ENCODE peak calls at places on chromosomes 1 and 21, in ten cellular contexts. One of them, this sample, is unnamed.

GRCh38 chr1:180026556-180026955 is 71.9 kb downstream of the CEP350 start:
- DNase-seq in uterus: no peak
- DNase-seq in A549: no peak
- DNase-seq in tibial nerve: no peak
- DNase-seq in heart left ventricle: no peak
- DNase-seq in GM12878: no peak
- DNase-seq in upper lobe of left lung: no peak
- DNase-seq in IMR-90: peak
- DNase-seq in ovary: no peak
- DNase-seq in K562: no peak
- DNase-seq in this sample: no peak

GRCh38 chr1:4778056-4778455 is 123.6 kb downstream of the AJAP1 start:
- DNase-seq in A549: peak
- DNase-seq in heart left ventricle: no peak
- DNase-seq in uterus: no peak
- DNase-seq in GM12878: no peak
- DNase-seq in ovary: peak
- DNase-seq in K562: peak
- DNase-seq in tibial nerve: peak
- DNase-seq in upper lobe of left lung: no peak
- DNase-seq in IMR-90: no peak
- DNase-seq in this sample: no peak

GRCh38 chr1:24266398-24266941 is 52.7 kb upstream of the GRHL3 start:
- DNase-seq in tibial nerve: no peak
- DNase-seq in K562: no peak
- DNase-seq in GM12878: no peak
- DNase-seq in ovary: no peak
- DNase-seq in A549: peak
- DNase-seq in heart left ventricle: no peak
- DNase-seq in IMR-90: peak
- DNase-seq in uterus: no peak
- DNase-seq in upper lobe of left lung: no peak
- DNase-seq in this sample: no peak

GRCh38 chr1:33501309-33501708 is 28.9 kb downstream of the ZSCAN20 start:
- DNase-seq in K562: no peak
- DNase-seq in ovary: no peak
- DNase-seq in A549: no peak
- DNase-seq in uterus: no peak
- DNase-seq in tibial nerve: no peak
- DNase-seq in heart left ventricle: no peak
- DNase-seq in upper lobe of left lung: no peak
- DNase-seq in IMR-90: no peak
- DNase-seq in GM12878: no peak
- DNase-seq in this sample: no peak

GRCh38 chr1:174791863-174792262 is 207.9 kb upstream of the CACYBP start:
- DNase-seq in A549: no peak
- DNase-seq in IMR-90: no peak
- DNase-seq in GM12878: no peak
- DNase-seq in heart left ventricle: no peak
- DNase-seq in tibial nerve: no peak
- DNase-seq in upper lobe of left lung: no peak
- DNase-seq in ovary: no peak
- DNase-seq in K562: no peak
- DNase-seq in uterus: no peak
- DNase-seq in this sample: no peak

GRCh38 chr1:153277852-153278251 is 18.4 kb downstream of the LORICRIN start:
- DNase-seq in heart left ventricle: no peak
- DNase-seq in uterus: no peak
- DNase-seq in upper lobe of left lung: peak
- DNase-seq in K562: peak
- DNase-seq in tibial nerve: no peak
- DNase-seq in IMR-90: no peak
- DNase-seq in A549: peak
- DNase-seq in GM12878: no peak
- DNase-seq in ovary: no peak
- DNase-seq in this sample: no peak

GRCh38 chr1:32072622-32073386 is at the start of gene TMEM39B:
- DNase-seq in upper lobe of left lung: peak
- DNase-seq in ovary: peak
- DNase-seq in A549: peak
- DNase-seq in K562: peak
- DNase-seq in tibial nerve: peak
- DNase-seq in IMR-90: peak
- DNase-seq in GM12878: peak
- DNase-seq in uterus: peak
- DNase-seq in heart left ventricle: peak
- DNase-seq in this sample: peak

GRCh38 chr1:163248064-163248463 is 45.3 kb upstream of the RGS5 start:
- DNase-seq in IMR-90: no peak
- DNase-seq in ovary: no peak
- DNase-seq in heart left ventricle: no peak
- DNase-seq in tibial nerve: no peak
- DNase-seq in GM12878: no peak
- DNase-seq in K562: no peak
- DNase-seq in A549: no peak
- DNase-seq in upper lobe of left lung: no peak
- DNase-seq in uterus: no peak
- DNase-seq in this sample: no peak

GRCh38 chr1:169102567-169102966 is 3.9 kb upstream of the ATP1B1 start:
- DNase-seq in IMR-90: peak
- DNase-seq in heart left ventricle: peak
- DNase-seq in GM12878: no peak
- DNase-seq in A549: no peak
- DNase-seq in upper lobe of left lung: peak
- DNase-seq in K562: no peak
- DNase-seq in tibial nerve: no peak
- DNase-seq in uterus: peak
- DNase-seq in ovary: peak
- DNase-seq in this sample: no peak

GRCh38 chr21:45356251-45356650 is 48.7 kb upstream of the COL18A1 start:
- DNase-seq in upper lobe of left lung: no peak
- DNase-seq in A549: no peak
- DNase-seq in ovary: no peak
- DNase-seq in K562: peak
- DNase-seq in IMR-90: no peak
- DNase-seq in GM12878: no peak
- DNase-seq in tibial nerve: no peak
- DNase-seq in heart left ventricle: no peak
- DNase-seq in uterus: no peak
- DNase-seq in this sample: no peak

GRCh38 chr1:161936786-161937185 is 86.9 kb downstream of the OLFML2B start:
- DNase-seq in ovary: no peak
- DNase-seq in heart left ventricle: no peak
- DNase-seq in A549: no peak
- DNase-seq in K562: no peak
- DNase-seq in IMR-90: no peak
- DNase-seq in GM12878: no peak
- DNase-seq in tibial nerve: no peak
- DNase-seq in uterus: no peak
- DNase-seq in upper lobe of left lung: no peak
- DNase-seq in this sample: no peak

GRCh38 chr1:74686941-74687340 is 13.3 kb upstream of the ERICH3 start:
- DNase-seq in GM12878: no peak
- DNase-seq in upper lobe of left lung: no peak
- DNase-seq in A549: no peak
- DNase-seq in ovary: no peak
- DNase-seq in IMR-90: no peak
- DNase-seq in K562: no peak
- DNase-seq in heart left ventricle: no peak
- DNase-seq in tibial nerve: no peak
- DNase-seq in uterus: no peak
- DNase-seq in this sample: no peak

GRCh38 chr1:244957122-244957521 is 92.8 kb upstream of the HNRNPU start:
- DNase-seq in upper lobe of left lung: no peak
- DNase-seq in K562: no peak
- DNase-seq in A549: no peak
- DNase-seq in ovary: no peak
- DNase-seq in GM12878: no peak
- DNase-seq in IMR-90: no peak
- DNase-seq in tibial nerve: no peak
- DNase-seq in uterus: no peak
- DNase-seq in heart left ventricle: no peak
- DNase-seq in this sample: no peak

GRCh38 chr1:244958593-244958992 is 94.2 kb upstream of the HNRNPU start:
- DNase-seq in heart left ventricle: no peak
- DNase-seq in K562: no peak
- DNase-seq in ovary: no peak
- DNase-seq in IMR-90: no peak
- DNase-seq in tibial nerve: no peak
- DNase-seq in GM12878: no peak
- DNase-seq in uterus: no peak
- DNase-seq in upper lobe of left lung: no peak
- DNase-seq in A549: no peak
- DNase-seq in this sample: no peak

GRCh38 chr1:244955661-244956060 is 91.3 kb upstream of the HNRNPU start:
- DNase-seq in upper lobe of left lung: no peak
- DNase-seq in heart left ventricle: no peak
- DNase-seq in ovary: no peak
- DNase-seq in uterus: no peak
- DNase-seq in GM12878: no peak
- DNase-seq in tibial nerve: no peak
- DNase-seq in A549: no peak
- DNase-seq in K562: no peak
- DNase-seq in IMR-90: no peak
- DNase-seq in this sample: no peak

GRCh38 chr1:244954358-244954757 is 90.0 kb upstream of the HNRNPU start:
- DNase-seq in ovary: no peak
- DNase-seq in GM12878: no peak
- DNase-seq in A549: no peak
- DNase-seq in IMR-90: no peak
- DNase-seq in heart left ventricle: no peak
- DNase-seq in uterus: no peak
- DNase-seq in upper lobe of left lung: no peak
- DNase-seq in tibial nerve: no peak
- DNase-seq in K562: no peak
- DNase-seq in this sample: no peak

DNA sequence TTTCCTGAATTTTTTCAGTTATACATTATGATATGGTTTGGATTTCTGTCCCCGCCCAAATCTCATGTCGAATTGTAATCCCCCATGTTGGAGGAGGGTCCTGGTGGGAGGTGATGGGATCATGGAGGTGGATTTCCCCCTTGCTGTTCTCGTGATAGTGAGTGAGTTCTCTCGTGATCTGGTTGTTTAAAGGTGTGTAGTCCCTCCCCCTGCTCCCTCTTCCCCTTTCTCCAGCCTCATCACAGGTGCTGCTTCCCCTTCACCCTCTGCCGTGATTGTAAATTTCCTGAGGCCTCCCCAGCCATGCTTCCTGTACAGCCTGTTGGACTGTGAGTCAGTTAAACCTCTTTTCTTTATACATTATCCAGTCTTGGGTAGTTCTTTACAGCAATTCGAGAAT is 93.2 kb upstream of the HNRNPU start:
- DNase-seq in GM12878: no peak
- DNase-seq in heart left ventricle: no peak
- DNase-seq in A549: no peak
- DNase-seq in tibial nerve: no peak
- DNase-seq in IMR-90: no peak
- DNase-seq in upper lobe of left lung: no peak
- DNase-seq in uterus: no peak
- DNase-seq in K562: no peak
- DNase-seq in ovary: no peak
- DNase-seq in this sample: no peak
- TF ChIP-seq POLR2A in GM12878: no peak
- TF ChIP-seq POLR2A in heart left ventricle: no peak
- TF ChIP-seq POLR2A in A549: no peak
- TF ChIP-seq POLR2A in tibial nerve: no peak
- TF ChIP-seq POLR2A in IMR-90: no peak
- TF ChIP-seq POLR2A in upper lobe of left lung: no peak
- TF ChIP-seq POLR2A in uterus: no peak
- TF ChIP-seq POLR2A in K562: no peak
- TF ChIP-seq POLR2A in ovary: no peak
- TF ChIP-seq POLR2A in this sample: no peak

GRCh38 chr1:41218152-41218551 is 24.0 kb downstream of the SCMH1 start:
- DNase-seq in IMR-90: no peak
- DNase-seq in uterus: no peak
- DNase-seq in GM12878: no peak
- DNase-seq in K562: no peak
- DNase-seq in upper lobe of left lung: no peak
- DNase-seq in A549: no peak
- DNase-seq in ovary: no peak
- DNase-seq in tibial nerve: no peak
- DNase-seq in heart left ventricle: no peak
- DNase-seq in this sample: no peak
- H3K4me3 ChIP-seq in IMR-90: no peak
- H3K4me3 ChIP-seq in uterus: no peak
- H3K4me3 ChIP-seq in GM12878: no peak
- H3K4me3 ChIP-seq in K562: no peak
- H3K4me3 ChIP-seq in upper lobe of left lung: no peak
- H3K4me3 ChIP-seq in A549: no peak
- H3K4me3 ChIP-seq in ovary: no peak
- H3K4me3 ChIP-seq in tibial nerve: no peak
- H3K4me3 ChIP-seq in heart left ventricle: no peak
- H3K4me3 ChIP-seq in this sample: no peak

DNA sequence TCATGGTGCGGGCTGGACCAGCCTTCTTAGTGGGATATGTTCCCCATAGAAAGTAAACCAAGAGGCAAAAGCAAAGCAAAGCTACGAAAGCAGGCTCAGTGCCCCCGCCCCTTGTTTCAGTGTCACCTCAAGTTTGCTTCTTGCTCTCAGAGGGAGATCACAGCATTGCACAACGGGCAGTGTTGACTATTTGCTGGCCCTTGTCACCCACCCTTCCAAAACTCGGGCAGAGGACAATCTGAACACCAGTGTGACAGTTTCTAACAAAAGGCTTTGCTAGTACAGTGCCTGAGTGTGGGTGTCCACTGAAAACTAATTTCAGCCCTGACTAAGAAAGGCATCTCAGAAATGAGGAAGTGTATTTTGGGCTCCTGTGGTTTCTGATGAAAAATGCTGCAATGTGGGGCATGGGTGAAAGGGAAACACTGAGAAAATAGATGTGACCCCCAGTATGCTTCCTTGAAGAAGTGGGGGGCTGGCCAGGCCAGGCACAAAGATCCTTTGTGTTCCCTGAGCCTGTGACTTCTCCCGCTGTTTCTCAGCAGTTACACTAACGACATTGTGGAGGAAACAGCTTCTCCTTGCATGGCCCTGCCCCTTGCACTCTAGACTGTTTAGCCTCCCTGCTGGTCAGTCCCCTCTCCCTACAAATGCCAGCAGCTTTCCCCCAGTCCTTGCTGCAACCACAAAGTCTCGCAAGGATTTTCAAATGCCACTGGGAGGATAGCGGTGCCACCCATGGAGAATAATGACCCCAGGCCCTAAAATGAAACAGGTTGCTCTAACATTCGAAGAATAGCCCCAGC is 33.3 kb upstream of the KCNE1 start:
- DNase-seq in A549: peak
- DNase-seq in tibial nerve: peak
- DNase-seq in K562: no peak
- DNase-seq in heart left ventricle: peak
- DNase-seq in uterus: no peak
- DNase-seq in IMR-90: peak
- DNase-seq in ovary: no peak
- DNase-seq in GM12878: peak
- DNase-seq in upper lobe of left lung: peak
- DNase-seq in this sample: no peak
- TF ChIP-seq CTCF in A549: no peak
- TF ChIP-seq CTCF in tibial nerve: no peak
- TF ChIP-seq CTCF in K562: no peak
- TF ChIP-seq CTCF in heart left ventricle: no peak
- TF ChIP-seq CTCF in uterus: no peak
- TF ChIP-seq CTCF in IMR-90: no peak
- TF ChIP-seq CTCF in ovary: no peak
- TF ChIP-seq CTCF in GM12878: no peak
- TF ChIP-seq CTCF in upper lobe of left lung: no peak
- TF ChIP-seq CTCF in this sample: no peak

GRCh38 chr1:28088168-28088961 is at the start of gene EYA3:
- DNase-seq in upper lobe of left lung: peak
- DNase-seq in GM12878: peak
- DNase-seq in uterus: peak
- DNase-seq in tibial nerve: peak
- DNase-seq in ovary: peak
- DNase-seq in IMR-90: peak
- DNase-seq in K562: peak
- DNase-seq in heart left ventricle: peak
- DNase-seq in A549: peak
- DNase-seq in this sample: peak
- TF ChIP-seq POLR2A in upper lobe of left lung: peak
- TF ChIP-seq POLR2A in GM12878: peak
- TF ChIP-seq POLR2A in uterus: peak
- TF ChIP-seq POLR2A in tibial nerve: peak
- TF ChIP-seq POLR2A in ovary: peak
- TF ChIP-seq POLR2A in IMR-90: peak
- TF ChIP-seq POLR2A in K562: peak
- TF ChIP-seq POLR2A in heart left ventricle: peak
- TF ChIP-seq POLR2A in A549: peak
- TF ChIP-seq POLR2A in this sample: no peak